ENCODE peak calls at places on chromosomes 13 and 19, in seven cellular contexts. R, I, X, E, G, U and N are unnamed samples.

GRCh38 chr13:77431449-77431848 is 104.1 kb upstream of the SCEL start:
- DNase-seq in R (no peak), I (no peak), X (no peak), E (no peak), G (no peak), U (no peak), N (no peak)

GRCh38 chr19:23101241-23101640 is 15.6 kb upstream of the ZNF730 start:
- DNase-seq in R (no peak), I (no peak), X (no peak), E (no peak), G (no peak), U (no peak), N (no peak)

GRCh38 chr19:48398329-48399235 is 5.1 kb downstream of the GRIN2D start:
- DNase-seq in R (no peak), I (peak; percentile 74), X (peak; percentile 41), E (peak; percentile 94), G (peak; percentile 46), U (peak; percentile 100), N (peak; percentile 51)

GRCh38 chr19:39497850-39498261 is 891 bp upstream of the DLL3 start:
- DNase-seq in R (no peak), I (no peak), X (peak; percentile 19), E (no peak), G (no peak), U (peak; percentile 64), N (peak; percentile 33)

GRCh38 chr19:40803857-40804782 is 5.1 kb downstream of the EGLN2 start:
- DNase-seq in R (no peak), I (no peak), X (no peak), E (no peak), G (no peak), U (peak; percentile 34), N (peak; percentile 90)

GRCh38 chr13:72004975-72005374 is 138.0 kb upstream of the DACH1 start:
- DNase-seq in R (no peak), I (no peak), X (no peak), E (no peak), G (no peak), U (no peak), N (no peak)

GRCh38 chr19:15864824-15865223 is 33.0 kb downstream of the CYP4F2 start:
- DNase-seq in R (no peak), I (peak; percentile 29), X (no peak), E (no peak), G (no peak), U (no peak), N (no peak)

GRCh38 chr19:12695997-12696365 is 450 bp downstream of the FBXW9 start:
- DNase-seq in R (no peak), I (no peak), X (no peak), E (no peak), G (no peak), U (no peak), N (no peak)

GRCh38 chr13:64074989-64075474 is 2659.4 kb upstream of the PCDH20 start:
- DNase-seq in R (no peak), I (no peak), X (no peak), E (no peak), G (no peak), U (no peak), N (no peak)

GRCh38 chr19:35712910-35713845 is 4.6 kb upstream of the KMT2B start:
- DNase-seq in R (no peak), I (no peak), X (no peak), E (no peak), G (no peak), U (no peak), N (no peak)

GRCh38 chr19:7866399-7867091 is 7.6 kb downstream of the PRR36 start:
- DNase-seq in R (no peak), I (no peak), X (no peak), E (no peak), G (no peak), U (no peak), N (no peak)

GRCh38 chr13:59533561-59534337 is 630.0 kb downstream of the DIAPH3 start:
- DNase-seq in R (no peak), I (no peak), X (peak; percentile 34), E (no peak), G (no peak), U (no peak), N (no peak)

GRCh38 chr19:47994209-47994802 is at the start of gene ELSPBP1:
- DNase-seq in R (no peak), I (no peak), X (no peak), E (no peak), G (no peak), U (no peak), N (no peak)

GRCh38 chr19:4305659-4306058 is 1.3 kb downstream of the FSD1 start:
- DNase-seq in R (no peak), I (no peak), X (no peak), E (no peak), G (no peak), U (no peak), N (no peak)

GRCh38 chr19:4303778-4304508 is 455 bp upstream of the FSD1 start:
- DNase-seq in R (no peak), I (no peak), X (no peak), E (no peak), G (no peak), U (no peak), N (no peak)

GRCh38 chr19:4302238-4302630 is at the start of gene TMIGD2:
- DNase-seq in R (no peak), I (no peak), X (no peak), E (no peak), G (no peak), U (no peak), N (no peak)

GRCh38 chr19:4304509-4305252 is at the start of gene FSD1:
- DNase-seq in R (no peak), I (no peak), X (peak; percentile 40), E (no peak), G (no peak), U (peak; percentile 21), N (no peak)

GRCh38 chr19:4305253-4305612 is 835 bp downstream of the FSD1 start:
- DNase-seq in R (no peak), I (no peak), X (no peak), E (no peak), G (no peak), U (no peak), N (no peak)
- H3K4me3 ChIP-seq in R (no peak overlapping the region), I (no peak overlapping the region), X (no peak overlapping the region), E (no peak overlapping the region), G (no peak overlapping the region), U (no peak overlapping the region), N (no peak overlapping the region)

DNA sequence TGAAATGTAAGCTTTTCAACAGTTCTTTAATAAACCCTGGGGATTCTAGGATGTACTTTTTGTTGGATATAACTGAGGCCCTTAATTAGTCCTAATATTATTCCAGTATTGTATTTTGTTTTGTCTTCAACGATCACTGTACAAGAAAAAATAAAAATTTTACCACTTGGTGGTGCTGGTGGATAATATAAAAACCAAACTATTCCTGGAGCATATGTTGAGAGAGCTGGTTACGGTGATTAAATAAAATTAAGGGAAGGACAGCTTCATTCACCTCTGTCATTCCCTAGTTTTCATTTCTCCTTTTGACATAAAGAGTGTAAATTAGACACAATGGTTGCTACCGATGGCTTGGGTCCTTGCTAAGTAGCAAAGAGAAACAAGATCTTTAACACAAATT is 598.6 kb upstream of the PCDH20 start:
- DNase-seq in R (no peak), I (no peak), X (peak; percentile 1), E (no peak), G (no peak), U (peak; percentile 30), N (no peak)
- TF ChIP-seq CTCF in R (no peak), I (no peak), X (no peak), E (no peak), G (no peak), U (no peak), N (peak; percentile 24)

GRCh38 chr19:34316741-34317241 is 48.2 kb upstream of the GPI start:
- DNase-seq in R (no peak), I (peak; percentile 61), X (peak; percentile 66), E (no peak), G (no peak), U (no peak), N (no peak)

GRCh38 chr19:34310494-34310981 is 54.5 kb upstream of the GPI start:
- DNase-seq in R (peak; percentile 20), I (peak; percentile 73), X (no peak), E (no peak), G (no peak), U (no peak), N (peak; percentile 34)

GRCh38 chr19:34316247-34316646 is 48.7 kb upstream of the GPI start:
- DNase-seq in R (no peak), I (peak; percentile 35), X (no peak), E (no peak), G (no peak), U (no peak), N (no peak)

GRCh38 chr19:34314437-34315313 is 50.3 kb upstream of the GPI start:
- DNase-seq in R (peak; percentile 69), I (peak; percentile 42), X (no peak), E (no peak), G (no peak), U (no peak), N (no peak)

GRCh38 chr19:34313188-34313587 is 51.8 kb upstream of the GPI start:
- DNase-seq in R (no peak), I (peak; percentile 54), X (peak; percentile 84), E (no peak), G (no peak), U (no peak), N (no peak)
- TF ChIP-seq POLR2A in R (no peak), I (no peak), X (no peak), E (no peak), G (no peak), U (no peak), N (no peak)

GRCh38 chr19:14432817-14433453 is at the start of gene PKN1:
- DNase-seq in R (no peak), I (no peak), X (no peak), E (no peak), G (peak; percentile 53), U (peak; percentile 51), N (peak; percentile 57)

GRCh38 chr19:14433454-14434156 is 499 bp downstream of the PKN1 start:
- DNase-seq in R (no peak), I (no peak), X (no peak), E (no peak), G (peak; percentile 29), U (no peak), N (peak; percentile 65)

GRCh38 chr19:14434157-14434501 is 1.0 kb downstream of the PKN1 start:
- DNase-seq in R (peak; percentile 15), I (peak; percentile 72), X (no peak), E (no peak), G (no peak), U (no peak), N (peak; percentile 31)

GRCh38 chr19:14435320-14436050 is 2.4 kb downstream of the PKN1 start:
- DNase-seq in R (no peak), I (no peak), X (no peak), E (no peak), G (no peak), U (no peak), N (no peak)

DNA sequence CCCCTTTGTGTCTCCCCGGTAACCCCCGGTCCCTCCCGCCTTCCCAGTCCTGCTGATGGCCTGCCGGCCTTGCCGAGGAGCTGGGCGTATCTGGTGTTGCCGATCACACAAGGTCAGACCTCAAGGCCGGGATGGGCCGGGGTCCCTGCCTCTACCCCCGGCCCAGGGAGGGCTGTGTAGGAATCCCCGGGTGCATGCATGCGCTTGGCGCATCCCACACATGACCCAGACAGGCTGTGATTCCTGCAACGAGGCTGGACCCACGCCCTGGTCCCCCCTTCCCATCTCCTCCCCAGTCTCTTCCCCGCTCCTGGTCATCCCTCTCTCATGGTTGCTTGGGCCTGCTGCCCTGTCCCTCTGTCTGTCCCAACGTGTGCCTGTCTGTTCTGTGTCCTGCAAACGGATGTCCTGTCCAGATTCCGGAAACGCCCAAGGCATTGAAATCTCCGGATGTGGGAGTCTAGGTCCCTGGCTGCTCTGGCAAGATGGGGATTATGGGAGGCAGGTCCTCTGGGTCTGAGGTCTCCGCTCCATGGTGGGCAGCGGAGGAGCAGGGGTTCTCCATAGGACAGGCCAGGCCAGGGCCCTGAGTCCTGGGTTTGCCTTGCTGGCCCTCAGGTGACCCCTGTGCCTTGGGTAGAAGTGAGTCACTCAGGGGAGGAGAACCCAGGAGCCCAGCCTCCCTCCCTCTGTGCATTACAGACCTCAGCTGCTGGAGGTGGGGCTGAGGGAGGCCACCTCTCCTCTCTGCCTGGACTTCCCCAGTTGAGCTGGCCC is 1.6 kb downstream of the PKN1 start:
- DNase-seq in R (peak; percentile 10), I (peak; percentile 91), X (peak; percentile 72), E (peak; percentile 91), G (peak; percentile 41), U (peak; percentile 64), N (peak; percentile 36)
- H3K4me3 ChIP-seq in R (peak overlapping the region; percentile 87), I (peak overlapping the region; percentile 90), X (no peak overlapping the region), E (no peak overlapping the region), G (peak overlapping the region; percentile 69), U (no peak overlapping the region), N (no peak overlapping the region)